ENCODE peak calls at places on chromosomes 13 and 19, in six cellular contexts. A, G, X, U, K and N are unnamed samples.

GRCh38 chr19:2032296-2032941 is 16.9 kb upstream of the BTBD2 start:
- DNase-seq in G (peak; percentile 96), A (peak; percentile 90), X (peak; percentile 47), K (no peak), U (no peak), N (peak; percentile 78)

GRCh38 chr13:85332595-85332994 is 466.6 kb downstream of the SLITRK6 start:
- DNase-seq in A (no peak), K (no peak), G (no peak), U (no peak), X (no peak), N (no peak)

GRCh38 chr13:47175172-47175806 is 278.4 kb upstream of the HTR2A start:
- DNase-seq in G (peak; percentile 36), K (no peak), X (no peak), A (peak; percentile 90), U (no peak), N (peak; percentile 91)

GRCh38 chr13:79810671-79811070 is 329.7 kb downstream of the NDFIP2 start:
- DNase-seq in K (peak; percentile 68), U (no peak), X (no peak), G (peak; percentile 65), A (peak; percentile 43), N (peak; percentile 84)

GRCh38 chr19:13840751-13841338 is 36.1 kb upstream of the NANOS3 start:
- DNase-seq in X (no peak), G (no peak), A (no peak), K (no peak), U (no peak), N (no peak)

GRCh38 chr13:95185851-95186250 is 115.4 kb downstream of the ABCC4 start:
- DNase-seq in K (no peak), U (no peak), X (no peak), G (no peak), A (no peak), N (no peak)

GRCh38 chr19:29241324-29241723 is 28.4 kb upstream of the UQCRFS1 start:
- DNase-seq in U (no peak), X (no peak), A (no peak), K (no peak), G (no peak), N (no peak)

GRCh38 chr19:18122860-18123795 is 25.6 kb downstream of the MAST3 start:
- DNase-seq in K (no peak), A (no peak), U (no peak), G (no peak), X (no peak), N (no peak)

GRCh38 chr19:12983561-12984142 is 11.6 kb upstream of the NFIX start:
- DNase-seq in G (peak; percentile 96), X (peak; percentile 62), U (peak; percentile 76), A (peak; percentile 73), K (peak; percentile 75), N (peak; percentile 81)

GRCh38 chr19:6092329-6093286 is 17.7 kb downstream of the RFX2 start:
- DNase-seq in U (peak; percentile 57), A (peak; percentile 89), K (peak; percentile 78), G (peak; percentile 94), X (peak; percentile 74), N (peak; percentile 91)

GRCh38 chr19:55196803-55197202 is 12.5 kb downstream of the PTPRH start:
- DNase-seq in K (no peak), X (no peak), G (no peak), U (no peak), A (no peak), N (peak; percentile 40)

GRCh38 chr13:48159436-48160225 is 64.7 kb upstream of the MED4 start:
- DNase-seq in X (no peak), U (no peak), A (no peak), K (no peak), G (peak; percentile 48), N (peak; percentile 54)

GRCh38 chr13:95641291-95641811 is 3.2 kb downstream of the DZIP1 start:
- DNase-seq in K (no peak), A (no peak), X (no peak), U (no peak), G (peak; percentile 28), N (peak; percentile 13)